ENCODE peak calls at places on chromosomes 4 and X, in five cellular contexts. One of them, this sample, is unnamed.

GRCh38 chrX:109600114-109600710 is 24.8 kb downstream of the KCNE5 start:
- DNase-seq in substantia nigra: no peak
- DNase-seq in A172: no peak
- DNase-seq in T-helper 2 cell: no peak
- DNase-seq in NB4: peak; percentile 63
- DNase-seq in this sample: no peak

GRCh38 chr4:105061136-105061696 is 85.5 kb upstream of the TET2 start:
- DNase-seq in substantia nigra: no peak
- DNase-seq in A172: peak; percentile 90
- DNase-seq in T-helper 2 cell: no peak
- DNase-seq in NB4: peak; percentile 91
- DNase-seq in this sample: peak; percentile 13

GRCh38 chr4:110668463-110669245 is 45.8 kb upstream of the PITX2 start:
- DNase-seq in NB4: no peak
- DNase-seq in A172: no peak
- DNase-seq in T-helper 2 cell: no peak
- DNase-seq in substantia nigra: no peak
- DNase-seq in this sample: no peak

GRCh38 chr4:10074767-10075105 is 41.9 kb downstream of the WDR1 start:
- DNase-seq in NB4: peak; percentile 34
- DNase-seq in A172: peak; percentile 61
- DNase-seq in T-helper 2 cell: no peak
- DNase-seq in substantia nigra: no peak
- DNase-seq in this sample: peak; percentile 44

GRCh38 chr4:72314869-72315268 is 254.2 kb downstream of the ADAMTS3 start:
- DNase-seq in NB4: no peak
- DNase-seq in A172: peak; percentile 10
- DNase-seq in substantia nigra: no peak
- DNase-seq in T-helper 2 cell: no peak
- DNase-seq in this sample: no peak

GRCh38 chr4:180828455-180829018 is 1414.7 kb upstream of the TENM3 start:
- DNase-seq in T-helper 2 cell: no peak
- DNase-seq in A172: peak; percentile 67
- DNase-seq in substantia nigra: no peak
- DNase-seq in NB4: peak; percentile 56
- DNase-seq in this sample: peak; percentile 45

GRCh38 chr4:112153222-112153791 is 8.1 kb downstream of the FAM241A start:
- DNase-seq in T-helper 2 cell: no peak
- DNase-seq in A172: no peak
- DNase-seq in substantia nigra: no peak
- DNase-seq in NB4: peak; percentile 37
- DNase-seq in this sample: no peak

GRCh38 chr4:99755223-99755944 is 61.2 kb upstream of the DAPP1 start:
- DNase-seq in substantia nigra: no peak
- DNase-seq in A172: peak; percentile 55
- DNase-seq in T-helper 2 cell: no peak
- DNase-seq in NB4: no peak
- DNase-seq in this sample: no peak

GRCh38 chrX:2690856-2691542 is at the start of gene CD99:
- DNase-seq in NB4: peak; percentile 90
- DNase-seq in A172: peak; percentile 86
- DNase-seq in T-helper 2 cell: peak; percentile 89
- DNase-seq in substantia nigra: no peak
- DNase-seq in this sample: peak; percentile 81

GRCh38 chr4:10655968-10656367 is 28.6 kb downstream of the CLNK start:
- DNase-seq in NB4: no peak
- DNase-seq in A172: peak; percentile 10
- DNase-seq in T-helper 2 cell: no peak
- DNase-seq in substantia nigra: no peak
- DNase-seq in this sample: peak; percentile 6

GRCh38 chr4:2393353-2394270 is 24.8 kb downstream of the ZFYVE28 start:
- DNase-seq in A172: no peak
- DNase-seq in T-helper 2 cell: no peak
- DNase-seq in substantia nigra: no peak
- DNase-seq in NB4: no peak
- DNase-seq in this sample: no peak

GRCh38 chr4:97786306-97786920 is 356.9 kb downstream of the STPG2 start:
- DNase-seq in A172: no peak
- DNase-seq in NB4: no peak
- DNase-seq in substantia nigra: no peak
- DNase-seq in T-helper 2 cell: no peak
- DNase-seq in this sample: no peak

GRCh38 chrX:125439194-125439849 is 119.7 kb downstream of the TEX13C start:
- DNase-seq in A172: no peak
- DNase-seq in substantia nigra: no peak
- DNase-seq in NB4: no peak
- DNase-seq in T-helper 2 cell: no peak
- DNase-seq in this sample: no peak

GRCh38 chr4:5609265-5610007 is 98.9 kb downstream of the EVC2 start:
- DNase-seq in A172: no peak
- DNase-seq in NB4: peak; percentile 8
- DNase-seq in substantia nigra: no peak
- DNase-seq in T-helper 2 cell: no peak
- DNase-seq in this sample: no peak

GRCh38 chr4:38753021-38753806 is 29.6 kb downstream of the TLR10 start:
- DNase-seq in T-helper 2 cell: no peak
- DNase-seq in A172: peak; percentile 85
- DNase-seq in NB4: peak; percentile 62
- DNase-seq in substantia nigra: peak; percentile 8
- DNase-seq in this sample: peak; percentile 85

GRCh38 chr4:143700420-143701352 is at the start of gene FREM3:
- DNase-seq in NB4: no peak
- DNase-seq in A172: no peak
- DNase-seq in substantia nigra: no peak
- DNase-seq in T-helper 2 cell: no peak
- DNase-seq in this sample: no peak

GRCh38 chr4:15702941-15703403 is at the start of gene BST1:
- DNase-seq in substantia nigra: peak; percentile 24
- DNase-seq in T-helper 2 cell: peak; percentile 10
- DNase-seq in NB4: peak; percentile 85
- DNase-seq in A172: no peak
- DNase-seq in this sample: no peak

GRCh38 chrX:53072418-53073114 is 9.6 kb upstream of the TSPYL2 start:
- DNase-seq in substantia nigra: no peak
- DNase-seq in NB4: no peak
- DNase-seq in A172: no peak
- DNase-seq in T-helper 2 cell: no peak
- DNase-seq in this sample: no peak

GRCh38 chrX:18931972-18932371 is 51.9 kb downstream of the PHKA2 start:
- DNase-seq in NB4: peak; percentile 45
- DNase-seq in T-helper 2 cell: no peak
- DNase-seq in A172: peak; percentile 28
- DNase-seq in substantia nigra: no peak
- DNase-seq in this sample: no peak

GRCh38 chr4:23878912-23879732 is 10.7 kb downstream of the PPARGC1A start:
- DNase-seq in substantia nigra: no peak
- DNase-seq in NB4: no peak
- DNase-seq in T-helper 2 cell: no peak
- DNase-seq in A172: peak; percentile 55
- DNase-seq in this sample: no peak

GRCh38 chr4:110540606-110541440 is 64.9 kb downstream of the ENPEP start:
- DNase-seq in substantia nigra: no peak
- DNase-seq in NB4: no peak
- DNase-seq in T-helper 2 cell: no peak
- DNase-seq in A172: peak; percentile 67
- DNase-seq in this sample: no peak

GRCh38 chr4:40227284-40227683 is 30.5 kb downstream of the RHOH start:
- DNase-seq in T-helper 2 cell: no peak
- DNase-seq in NB4: peak; percentile 60
- DNase-seq in A172: no peak
- DNase-seq in substantia nigra: no peak
- DNase-seq in this sample: no peak

GRCh38 chr4:126939401-126939800 is 693.4 kb upstream of the INTU start:
- DNase-seq in A172: peak; percentile 68
- DNase-seq in substantia nigra: no peak
- DNase-seq in T-helper 2 cell: no peak
- DNase-seq in NB4: no peak
- DNase-seq in this sample: no peak

This sample was measured in HTR-8/SVneo.